ENCODE peak calls at places on chromosomes 7 and 10, in eight cellular contexts. Y is heart right ventricle; Z is HCT116; J is ascending aorta; F is choroid plexus epithelial cell; H is T follicular helper cell; L is CD4-positive, alpha-beta T cell; U is endothelial cell. G is an unnamed sample.

GRCh38 chr10:28946479-28946878 is 269.2 kb downstream of the BAMBI start:
- DNase-seq in Y (no peak), Z (no peak), J (no peak), F (peak; percentile 87), H (no peak), L (no peak), U (no peak), G (no peak)

GRCh38 chr7:68015565-68016532 is 1019.2 kb downstream of the TYW1 start:
- DNase-seq in Y (no peak), Z (no peak), J (no peak), F (no peak), H (no peak), L (no peak), U (no peak), G (peak; percentile 30)

GRCh38 chr10:126569513-126570447 is 100.7 kb downstream of the C10orf90 start:
- DNase-seq in Y (no peak), Z (no peak), J (no peak), F (peak; percentile 89), H (no peak), L (no peak), U (no peak), G (no peak)

GRCh38 chr7:148856035-148856881 is 27.8 kb downstream of the EZH2 start:
- DNase-seq in Y (peak; percentile 29), Z (peak; percentile 28), J (no peak), F (peak; percentile 66), H (peak; percentile 41), L (peak; percentile 60), U (peak; percentile 45), G (peak; percentile 9)

GRCh38 chr10:78972947-78973900 is 95.5 kb upstream of the ZMIZ1 start:
- DNase-seq in Y (peak; percentile 88), Z (peak; percentile 84), J (peak; percentile 90), F (peak; percentile 96), H (peak; percentile 42), L (peak; percentile 51), U (peak; percentile 81), G (peak; percentile 96)

GRCh38 chr10:93199221-93199681 is 125.6 kb downstream of the CYP26A1 start:
- DNase-seq in Y (peak; percentile 70), Z (no peak), J (peak; percentile 77), F (peak; percentile 91), H (no peak), L (no peak), U (no peak), G (no peak)

GRCh38 chr10:2839081-2839725 is 228.1 kb upstream of the PFKP start:
- DNase-seq in Y (peak; percentile 9), Z (no peak), J (no peak), F (peak; percentile 2), H (no peak), L (no peak), U (peak; percentile 64), G (peak; percentile 38)

GRCh38 chr10:97499561-97500296 is 1.0 kb downstream of the UBTD1 start:
- DNase-seq in Y (peak; percentile 65), Z (no peak), J (peak; percentile 87), F (peak; percentile 58), H (no peak), L (no peak), U (peak; percentile 33), G (peak; percentile 57)

GRCh38 chr7:20784311-20785210 is 2.1 kb downstream of the SP8 start:
- DNase-seq in Y (no peak), Z (no peak), J (no peak), F (no peak), H (no peak), L (no peak), U (peak; percentile 67), G (no peak)

GRCh38 chr7:45968856-45969536 is 47.9 kb upstream of the IGFBP3 start:
- DNase-seq in Y (no peak), Z (no peak), J (peak; percentile 25), F (no peak), H (no peak), L (no peak), U (no peak), G (no peak)

GRCh38 chr7:94374231-94374630 is 20.5 kb upstream of the COL1A2 start:
- DNase-seq in Y (peak; percentile 60), Z (no peak), J (peak; percentile 94), F (peak; percentile 97), H (no peak), L (no peak), U (peak; percentile 26), G (no peak)

GRCh38 chr7:130982160-130982638 is 248.2 kb upstream of the KLF14 start:
- DNase-seq in Y (no peak), Z (no peak), J (no peak), F (peak; percentile 68), H (no peak), L (no peak), U (no peak), G (peak; percentile 27)

GRCh38 chr10:90787906-90788491 is 69.8 kb downstream of the HTR7 start:
- DNase-seq in Y (peak; percentile 21), Z (peak; percentile 27), J (no peak), F (peak; percentile 64), H (peak; percentile 14), L (peak; percentile 5), U (peak; percentile 53), G (peak; percentile 35)

GRCh38 chr10:87870154-87870553 is 6.7 kb downstream of the PTEN start:
- DNase-seq in Y (no peak), Z (no peak), J (no peak), F (no peak), H (no peak), L (no peak), U (no peak), G (no peak)

GRCh38 chr10:7003821-7004220 is 407.0 kb downstream of the SFMBT2 start:
- DNase-seq in Y (no peak), Z (no peak), J (no peak), F (no peak), H (no peak), L (no peak), U (no peak), G (no peak)

GRCh38 chr10:26479766-26480492 is 41.8 kb downstream of the APBB1IP start:
- DNase-seq in Y (no peak), Z (no peak), J (no peak), F (no peak), H (no peak), L (peak; percentile 22), U (no peak), G (no peak)

G was measured in NCI-H146.